ENCODE peak calls at places on chromosomes 3 and 15, in eight cellular contexts. X is A673, G is MM.1S, C is adrenal gland, Z is psoas muscle, K is H9, D is body of pancreas, P is heart right ventricle. U is an unnamed sample.
A peak's percentile ranks its signal among the peaks of the same experiment; 100 is the strongest.

GRCh38 chr3:38438421-38438820 is 15.3 kb upstream of the ACVR2B start:
- DNase-seq in X (no peak), G (no peak), C (peak; percentile 50), Z (no peak), K (no peak), D (peak; percentile 12), P (peak; percentile 20), U (no peak)

GRCh38 chr3:162165346-162165745 is 668.7 kb downstream of the OTOL1 start:
- DNase-seq in X (no peak), G (peak; percentile 64), C (no peak), Z (no peak), K (no peak), D (no peak), P (no peak), U (no peak)

GRCh38 chr3:16304065-16305010 is 39.3 kb downstream of the OXNAD1 start:
- DNase-seq in X (no peak), G (no peak), C (no peak), Z (no peak), K (no peak), D (no peak), P (no peak), U (no peak)

GRCh38 chr3:72274511-72275295 is 489.8 kb upstream of the PROK2 start:
- DNase-seq in X (peak; percentile 65), G (peak; percentile 48), C (no peak), Z (no peak), K (no peak), D (peak; percentile 36), P (peak; percentile 27), U (peak; percentile 69)

GRCh38 chr3:194773216-194773615 is 87.5 kb downstream of the FAM43A start:
- DNase-seq in X (no peak), G (no peak), C (no peak), Z (peak; percentile 83), K (no peak), D (no peak), P (peak; percentile 53), U (no peak)

GRCh38 chr3:4741404-4742307 is 237.6 kb upstream of the BHLHE40 start:
- DNase-seq in X (no peak), G (no peak), C (peak; percentile 90), Z (no peak), K (no peak), D (peak; percentile 78), P (peak; percentile 87), U (peak; percentile 46)

GRCh38 chr3:46203681-46204080 is 4.4 kb downstream of the CCR1 start:
- DNase-seq in X (no peak), G (no peak), C (no peak), Z (no peak), K (no peak), D (no peak), P (no peak), U (no peak)

GRCh38 chr3:171328419-171329082 is 131.7 kb downstream of the TNIK start:
- DNase-seq in X (peak; percentile 71), G (no peak), C (peak; percentile 14), Z (no peak), K (peak; percentile 45), D (peak; percentile 52), P (no peak), U (no peak)

GRCh38 chr15:85582719-85583089 is 202.3 kb downstream of the AKAP13 start:
- DNase-seq in X (no peak), G (no peak), C (peak; percentile 69), Z (peak; percentile 73), K (no peak), D (peak; percentile 81), P (peak; percentile 81), U (peak; percentile 22)

GRCh38 chr15:85583404-85584390 is 203.3 kb downstream of the AKAP13 start:
- DNase-seq in X (no peak), G (no peak), C (peak; percentile 40), Z (peak; percentile 76), K (no peak), D (peak; percentile 45), P (peak; percentile 61), U (no peak)

GRCh38 chr15:85587707-85588441 is 206.9 kb downstream of the KLHL25 start:
- DNase-seq in X (no peak), G (no peak), C (no peak), Z (no peak), K (no peak), D (no peak), P (no peak), U (peak; percentile 41)

GRCh38 chr15:85582076-85582718 is 201.8 kb downstream of the AKAP13 start:
- DNase-seq in X (no peak), G (no peak), C (peak; percentile 31), Z (no peak), K (no peak), D (peak; percentile 63), P (peak; percentile 30), U (no peak)

DNA sequence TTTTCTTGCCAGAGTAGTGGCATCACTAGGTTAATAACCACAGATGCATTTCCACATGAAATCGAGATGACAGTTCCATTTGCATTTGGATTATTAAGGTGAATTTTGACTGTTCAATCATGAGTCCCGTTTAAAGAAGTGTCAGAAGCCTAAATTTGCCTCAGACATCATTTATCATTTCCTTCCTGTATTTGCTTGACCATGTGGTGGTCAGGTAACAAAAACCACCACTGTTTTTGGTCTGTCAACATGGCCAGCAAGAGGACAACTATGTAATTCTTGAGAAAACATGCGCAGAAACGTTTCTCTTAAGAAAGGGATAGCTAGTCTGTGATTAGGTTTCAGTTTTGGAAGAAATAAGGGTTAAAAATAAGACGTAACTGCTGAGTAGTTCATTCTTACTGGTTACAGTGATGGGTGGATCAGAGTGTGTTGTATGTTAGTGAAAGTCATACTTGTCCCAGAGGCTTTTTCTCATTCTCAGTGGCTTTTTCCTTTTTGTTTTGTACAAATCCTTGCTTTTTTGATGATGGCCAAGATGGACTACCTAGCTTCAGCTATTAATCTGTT is 204.5 kb downstream of the AKAP13 start:
- DNase-seq in X (no peak), G (no peak), C (no peak), Z (no peak), K (no peak), D (no peak), P (no peak), U (no peak)
- H3K4me1 ChIP-seq in X (peaks cover 3% of the 10 kb centered on the region), G (peaks cover 5% of the 10 kb centered on the region), C (peaks cover 44% of the 10 kb centered on the region), Z (peaks cover 75% of the 10 kb centered on the region), K (no peaks in the 10 kb centered on the region), D (peaks cover 83% of the 10 kb centered on the region), P (peaks cover 97% of the 10 kb centered on the region), U (peaks cover 47% of the 10 kb centered on the region)

DNA sequence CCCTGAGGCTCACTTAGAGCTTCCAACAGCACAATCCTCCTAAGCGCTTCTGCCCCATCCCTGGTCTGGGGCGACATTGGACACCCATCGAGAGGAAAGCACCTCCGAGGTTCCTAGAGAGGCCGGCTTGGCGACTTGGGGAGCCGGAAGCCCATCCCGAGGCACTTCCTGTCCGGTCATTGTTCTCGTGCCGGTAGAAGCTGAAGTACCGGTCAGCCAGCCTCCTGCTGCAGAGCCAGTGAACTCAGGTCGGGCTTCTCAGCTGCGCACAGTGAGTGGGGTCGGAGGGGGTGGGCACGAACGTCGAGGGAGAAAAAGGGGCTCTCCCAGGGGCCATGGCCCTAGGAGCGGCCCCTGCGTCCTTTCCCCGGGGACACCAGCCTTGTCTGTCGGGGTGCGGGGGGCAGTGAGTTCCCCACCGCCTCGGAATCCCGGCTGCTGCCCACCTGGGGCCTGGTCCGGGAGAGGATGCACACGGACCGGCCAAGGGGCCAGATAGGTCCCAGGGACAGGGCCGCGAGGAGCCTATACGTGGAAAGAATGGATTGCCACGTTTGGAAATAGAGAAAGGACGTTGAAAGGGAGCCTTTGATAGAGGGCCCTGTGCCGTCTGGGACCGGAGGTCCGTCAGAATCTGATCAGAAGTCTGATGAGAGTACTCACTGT is at the start of gene ZNF35:
- DNase-seq in X (peak; percentile 80), G (peak; percentile 88), C (peak; percentile 75), Z (peak; percentile 88), K (peak; percentile 92), D (peak; percentile 81), P (peak; percentile 83), U (peak; percentile 92)
- H3K27ac ChIP-seq in X (peak within 1 kb of the TSS; percentile 81), G (no peak within 1 kb of the TSS), C (no peak within 1 kb of the TSS), Z (peak within 1 kb of the TSS; percentile 68), K (no peak within 1 kb of the TSS), D (peak within 1 kb of the TSS; percentile 41), P (peak within 1 kb of the TSS; percentile 85), U (peak within 1 kb of the TSS; percentile 82)

GRCh38 chr3:129482721-129483120 is 42.7 kb downstream of the IFT122 start:
- DNase-seq in X (peak; percentile 24), G (no peak), C (no peak), Z (no peak), K (peak; percentile 52), D (no peak), P (no peak), U (no peak)
- TF ChIP-seq CTCF in X (peak; percentile 43), G (peak; percentile 15), C (no peak), Z (no peak), K (peak; percentile 63), D (no peak), P (no peak), U (no peak)

GRCh38 chr15:52106641-52107040 is 5.9 kb downstream of the BCL2L10 start:
- DNase-seq in X (no peak), G (no peak), C (no peak), Z (no peak), K (no peak), D (no peak), P (no peak), U (no peak)
- H3K4me1 ChIP-seq in X (no peaks in the 10 kb centered on the region), G (peaks cover 8% of the 10 kb centered on the region), C (peaks cover 17% of the 10 kb centered on the region), Z (peaks cover 5% of the 10 kb centered on the region), K (peaks cover 3% of the 10 kb centered on the region), D (peaks cover under 1% of the 10 kb centered on the region), P (peaks cover 3% of the 10 kb centered on the region), U (no peaks in the 10 kb centered on the region)

GRCh38 chr3:32236377-32236776 is 2.1 kb upstream of the CMTM8 start:
- DNase-seq in X (no peak), G (peak; percentile 38), C (no peak), Z (no peak), K (no peak), D (no peak), P (no peak), U (no peak)

GRCh38 chr3:32238816-32239637 is 547 bp downstream of the CMTM8 start:
- DNase-seq in X (peak; percentile 45), G (peak; percentile 33), C (peak; percentile 45), Z (peak; percentile 64), K (peak; percentile 58), D (peak; percentile 81), P (peak; percentile 38), U (peak; percentile 31)

GRCh38 chr3:32239638-32240550 is 1.4 kb downstream of the CMTM8 start:
- DNase-seq in X (peak; percentile 64), G (peak; percentile 54), C (no peak), Z (no peak), K (peak; percentile 63), D (peak; percentile 73), P (peak; percentile 33), U (peak; percentile 60)

GRCh38 chr3:32237670-32238026 is 832 bp upstream of the CMTM8 start:
- DNase-seq in X (no peak), G (no peak), C (no peak), Z (no peak), K (no peak), D (no peak), P (no peak), U (no peak)

DNA sequence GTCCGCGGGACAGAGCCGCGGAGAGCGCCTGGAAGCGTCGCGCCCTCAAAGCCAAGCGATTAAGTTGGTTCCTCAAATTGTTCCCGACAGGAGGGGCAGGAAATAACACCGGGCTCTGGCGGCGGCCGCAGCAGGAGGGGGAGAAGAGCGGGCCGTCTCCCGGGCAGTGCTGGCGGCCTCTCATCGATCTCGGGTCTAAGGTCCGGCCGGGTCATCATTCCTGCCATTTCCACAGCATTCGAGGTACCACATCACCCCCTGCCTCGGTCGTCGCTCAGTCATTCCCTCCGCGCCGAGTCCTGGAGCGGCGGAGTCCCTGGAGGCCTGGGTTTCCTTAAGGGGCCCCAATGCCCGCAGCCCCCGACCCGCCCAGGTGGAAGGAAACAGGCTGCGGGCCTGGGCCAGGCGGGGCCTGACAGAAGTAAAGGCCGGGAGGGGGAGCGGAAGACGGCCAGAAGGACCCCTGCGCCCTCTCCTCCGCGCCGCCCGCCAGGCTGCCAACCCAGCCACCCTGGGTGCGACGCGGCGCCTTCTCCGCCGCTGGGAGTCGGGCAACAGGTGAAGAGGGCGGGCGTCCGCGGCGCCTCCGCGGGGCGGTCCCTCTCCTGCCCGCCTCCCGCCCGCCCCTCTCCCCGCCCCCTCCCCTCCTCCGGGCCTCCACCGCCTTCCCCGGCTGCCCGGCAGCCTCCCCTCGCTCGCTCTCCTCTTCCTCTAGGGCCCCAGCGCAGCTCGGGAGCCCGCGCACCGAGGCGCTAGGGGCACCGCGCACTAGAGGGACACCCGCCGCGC is at the start of gene CMTM8:
- DNase-seq in X (peak; percentile 54), G (peak; percentile 74), C (peak; percentile 62), Z (peak; percentile 66), K (peak; percentile 84), D (peak; percentile 83), P (peak; percentile 63), U (peak; percentile 87)
- H3K27ac ChIP-seq in X (no peak within 1 kb of the TSS), G (no peak within 1 kb of the TSS), C (no peak within 1 kb of the TSS), Z (peak within 1 kb of the TSS; percentile 61), K (no peak within 1 kb of the TSS), D (peak within 1 kb of the TSS; percentile 91), P (peak within 1 kb of the TSS; percentile 89), U (peak within 1 kb of the TSS; percentile 89)